ENCODE peak calls at places on chromosome 20, in ten cellular contexts. E, Y, W, G, Z, K, N, S, C and I are unnamed samples.

GRCh38 chr20:48735112-48735511 is 92.7 kb downstream of the PREX1 start:
- DNase-seq in E (no peak), Y (no peak), W (no peak), G (no peak), Z (no peak), K (no peak), N (no peak), S (no peak), C (no peak), I (no peak)

GRCh38 chr20:49608752-49609670 is 41.1 kb upstream of the PTGIS start:
- DNase-seq in E (peak), Y (peak), W (peak), G (peak), Z (peak), K (peak), N (peak), S (peak), C (peak), I (peak)

GRCh38 chr20:5065489-5066383 is 54.0 kb downstream of the PCNA start:
- DNase-seq in E (no peak), Y (peak), W (peak), G (peak), Z (no peak), K (no peak), N (no peak), S (peak), C (peak), I (peak)

GRCh38 chr20:58695084-58695722 is 2.6 kb downstream of the NPEPL1 start:
- DNase-seq in E (no peak), Y (no peak), W (no peak), G (peak), Z (no peak), K (no peak), N (no peak), S (no peak), C (no peak), I (no peak)

GRCh38 chr20:62986257-62986807 is 20.4 kb downstream of the BHLHE23 start:
- DNase-seq in E (no peak), Y (no peak), W (no peak), G (no peak), Z (no peak), K (no peak), N (no peak), S (no peak), C (no peak), I (no peak)

GRCh38 chr20:35187584-35188190 is 15.8 kb downstream of the PROCR start:
- DNase-seq in E (no peak), Y (no peak), W (no peak), G (no peak), Z (no peak), K (no peak), N (no peak), S (no peak), C (no peak), I (no peak)

GRCh38 chr20:944774-945410 is 28.8 kb upstream of the ANGPT4 start:
- DNase-seq in E (no peak), Y (no peak), W (no peak), G (no peak), Z (no peak), K (no peak), N (no peak), S (no peak), C (no peak), I (no peak)

GRCh38 chr20:24776755-24777271 is 172.3 kb upstream of the CST7 start:
- DNase-seq in E (no peak), Y (no peak), W (no peak), G (no peak), Z (no peak), K (no peak), N (no peak), S (no peak), C (no peak), I (no peak)